ENCODE peak calls at places on chromosomes 6 and 20, in six cellular contexts. O is activated CD4-positive, alpha-beta T cell treated with anti-CD3 and anti-CD28 coated beads, Interleukin-2, amount 50 U/mL, for 48 hours; B is GM12864; X is D341Med; A is pancreas; R is HTR-8/SVneo. F is an unnamed sample.

GRCh38 chr6:3876131-3876530 is 27.0 kb downstream of the FAM50B start:
- DNase-seq in O (no peak), B (no peak), X (no peak), A (no peak), R (no peak), F (no peak)

GRCh38 chr6:127582777-127583462 is 5.9 kb downstream of the C6orf58 start:
- DNase-seq in O (no peak), B (no peak), X (no peak), A (no peak), R (peak), F (no peak)

GRCh38 chr20:5136096-5136495 is 9.3 kb downstream of the CDS2 start:
- DNase-seq in O (no peak), B (no peak), X (no peak), A (no peak), R (no peak), F (no peak)

GRCh38 chr6:99471638-99472037 is 43.6 kb downstream of the USP45 start:
- DNase-seq in O (no peak), B (no peak), X (no peak), A (peak), R (no peak), F (no peak)

GRCh38 chr6:37038297-37039198 is 33.1 kb downstream of the FGD2 start:
- DNase-seq in O (no peak), B (no peak), X (no peak), A (peak), R (no peak), F (no peak)

GRCh38 chr20:62958388-62959100 is 6.0 kb downstream of the SLC17A9 start:
- DNase-seq in O (no peak), B (no peak), X (no peak), A (no peak), R (no peak), F (no peak)

GRCh38 chr6:7707787-7708186 is 18.1 kb upstream of the BMP6 start:
- DNase-seq in O (no peak), B (no peak), X (no peak), A (no peak), R (no peak), F (no peak)

GRCh38 chr6:42962502-42963178 is 2.1 kb downstream of the GNMT start:
- DNase-seq in O (no peak), B (no peak), X (peak), A (peak), R (no peak), F (no peak)

GRCh38 chr20:48298851-48299484 is 513.7 kb upstream of the SULF2 start:
- DNase-seq in O (no peak), B (no peak), X (peak), A (peak), R (peak), F (peak)

GRCh38 chr20:42855896-42856295 is 333.8 kb downstream of the PTPRT start:
- DNase-seq in O (no peak), B (no peak), X (no peak), A (no peak), R (no peak), F (no peak)

GRCh38 chr6:139514819-139515218 is 140.4 kb upstream of the CITED2 start:
- DNase-seq in O (no peak), B (no peak), X (no peak), A (no peak), R (no peak), F (no peak)

GRCh38 chr20:38982291-38982690 is 20.1 kb downstream of the DHX35 start:
- DNase-seq in O (no peak), B (no peak), X (no peak), A (no peak), R (no peak), F (no peak)

GRCh38 chr6:113994934-113995342 is 24.0 kb upstream of the HDAC2 start:
- DNase-seq in O (no peak), B (no peak), X (peak), A (no peak), R (peak), F (peak)

GRCh38 chr20:17969884-17970409 is 1.1 kb downstream of the MGME1 start:
- DNase-seq in O (no peak), B (no peak), X (no peak), A (no peak), R (no peak), F (no peak)

GRCh38 chr6:35079311-35080000 is 61.7 kb downstream of the TCP11 start:
- DNase-seq in O (no peak), B (no peak), X (no peak), A (no peak), R (no peak), F (no peak)

GRCh38 chr6:113526553-113526952 is 330.6 kb upstream of the MARCKS start:
- DNase-seq in O (no peak), B (no peak), X (no peak), A (no peak), R (no peak), F (no peak)

GRCh38 chr6:38413097-38413800 is 226.5 kb downstream of the BTBD9 start:
- DNase-seq in O (no peak), B (no peak), X (no peak), A (no peak), R (no peak), F (no peak)

GRCh38 chr20:4326194-4327065 is 311.1 kb upstream of the RNF24 start:
- DNase-seq in O (no peak), B (no peak), X (no peak), A (no peak), R (no peak), F (no peak)

GRCh38 chr6:137849709-137850093 is 17.4 kb upstream of the TNFAIP3 start:
- DNase-seq in O (no peak), B (no peak), X (no peak), A (no peak), R (no peak), F (no peak)

GRCh38 chr6:98648211-98648914 is 186.0 kb upstream of the POU3F2 start:
- DNase-seq in O (no peak), B (no peak), X (no peak), A (no peak), R (no peak), F (no peak)